ENCODE peak calls at places on chromosome 1, in seven cellular contexts. T is adrenal gland; Y is bronchial epithelial cell; K is CD8-positive, alpha-beta memory T cell; B is cerebellar cortex; M is effector memory CD4-positive, alpha-beta T cell; P is activated T-cell treated with anti-CD3 and anti-CD28 coated beads for 48 hours. G is an unnamed sample.

GRCh38 chr1:154863702-154864174 is 6.3 kb downstream of the KCNN3 start:
- DNase-seq in T (no peak), Y (peak; percentile 27), K (no peak), B (no peak), M (no peak), P (peak; percentile 32), G (peak; percentile 29)

GRCh38 chr1:20282544-20282943 is 8.1 kb upstream of the VWA5B1 start:
- DNase-seq in T (no peak), Y (no peak), K (no peak), B (peak; percentile 48), M (no peak), P (no peak), G (no peak)

GRCh38 chr1:230939806-230940489 is 38.7 kb downstream of the TTC13 start:
- DNase-seq in T (no peak), Y (no peak), K (no peak), B (no peak), M (no peak), P (no peak), G (no peak)

GRCh38 chr1:11649237-11649623 is 5.0 kb downstream of the FBXO2 start:
- DNase-seq in T (no peak), Y (no peak), K (no peak), B (no peak), M (no peak), P (no peak), G (no peak)

GRCh38 chr1:20400341-20401177 is 85.5 kb downstream of the CAMK2N1 start:
- DNase-seq in T (no peak), Y (no peak), K (no peak), B (no peak), M (no peak), P (no peak), G (no peak)

GRCh38 chr1:3211996-3212395 is 143.0 kb downstream of the PRDM16 start:
- DNase-seq in T (no peak), Y (no peak), K (no peak), B (no peak), M (no peak), P (no peak), G (no peak)

GRCh38 chr1:19799877-19800804 is at the start of gene TMCO4:
- DNase-seq in T (peak; percentile 58), Y (peak; percentile 35), K (peak; percentile 61), B (peak; percentile 7), M (no peak), P (no peak), G (peak; percentile 75)

GRCh38 chr1:160083968-160084770 is 2.8 kb downstream of the KCNJ9 start:
- DNase-seq in T (peak; percentile 72), Y (peak; percentile 71), K (peak; percentile 81), B (peak; percentile 85), M (peak; percentile 53), P (peak; percentile 63), G (peak; percentile 73)

GRCh38 chr1:107865627-107866026 is 99.4 kb downstream of the VAV3 start:
- DNase-seq in T (no peak), Y (no peak), K (no peak), B (no peak), M (no peak), P (no peak), G (no peak)

GRCh38 chr1:88867743-88868521 is 23.4 kb downstream of the GTF2B start:
- DNase-seq in T (no peak), Y (no peak), K (no peak), B (no peak), M (no peak), P (no peak), G (peak; percentile 12)